ENCODE peak calls at places on chromosomes 2 and 18, in seven cellular contexts. One of them, this sample, is unnamed.

GRCh38 chr2:11397046-11397445 is 52.6 kb upstream of the ROCK2 start:
- DNase-seq in CD4-positive, CD25-positive, alpha-beta regulatory T cell: no peak
- DNase-seq in Karpas-422: no peak
- DNase-seq in pancreas: no peak
- DNase-seq in IMR-90: no peak
- DNase-seq in hepatocyte: no peak
- DNase-seq in Peyer's patch: no peak
- DNase-seq in this sample: no peak

GRCh38 chr2:112793449-112793978 is 9.2 kb upstream of the IL1A start:
- DNase-seq in CD4-positive, CD25-positive, alpha-beta regulatory T cell: no peak
- DNase-seq in Karpas-422: no peak
- DNase-seq in pancreas: no peak
- DNase-seq in IMR-90: peak
- DNase-seq in hepatocyte: no peak
- DNase-seq in Peyer's patch: no peak
- DNase-seq in this sample: no peak

GRCh38 chr2:214696681-214697080 is 112.8 kb downstream of the BARD1 start:
- DNase-seq in CD4-positive, CD25-positive, alpha-beta regulatory T cell: no peak
- DNase-seq in Karpas-422: no peak
- DNase-seq in pancreas: peak
- DNase-seq in IMR-90: no peak
- DNase-seq in hepatocyte: no peak
- DNase-seq in Peyer's patch: no peak
- DNase-seq in this sample: no peak

GRCh38 chr18:27665264-27665799 is 480.2 kb upstream of the CHST9 start:
- DNase-seq in CD4-positive, CD25-positive, alpha-beta regulatory T cell: no peak
- DNase-seq in Karpas-422: no peak
- DNase-seq in pancreas: no peak
- DNase-seq in IMR-90: no peak
- DNase-seq in hepatocyte: no peak
- DNase-seq in Peyer's patch: no peak
- DNase-seq in this sample: no peak

GRCh38 chr2:222013889-222014288 is 284.9 kb downstream of the PAX3 start:
- DNase-seq in CD4-positive, CD25-positive, alpha-beta regulatory T cell: no peak
- DNase-seq in Karpas-422: no peak
- DNase-seq in pancreas: no peak
- DNase-seq in IMR-90: no peak
- DNase-seq in hepatocyte: no peak
- DNase-seq in Peyer's patch: no peak
- DNase-seq in this sample: no peak

GRCh38 chr2:221229097-221229496 is 343.0 kb downstream of the EPHA4 start:
- DNase-seq in CD4-positive, CD25-positive, alpha-beta regulatory T cell: no peak
- DNase-seq in Karpas-422: no peak
- DNase-seq in pancreas: no peak
- DNase-seq in IMR-90: no peak
- DNase-seq in hepatocyte: no peak
- DNase-seq in Peyer's patch: no peak
- DNase-seq in this sample: no peak

GRCh38 chr2:218717262-218717661 is 6.6 kb downstream of the TTLL4 start:
- DNase-seq in CD4-positive, CD25-positive, alpha-beta regulatory T cell: no peak
- DNase-seq in Karpas-422: no peak
- DNase-seq in pancreas: no peak
- DNase-seq in IMR-90: peak
- DNase-seq in hepatocyte: peak
- DNase-seq in Peyer's patch: no peak
- DNase-seq in this sample: no peak

GRCh38 chr2:208134928-208135586 is 5.4 kb upstream of the CRYGC start:
- DNase-seq in CD4-positive, CD25-positive, alpha-beta regulatory T cell: no peak
- DNase-seq in Karpas-422: no peak
- DNase-seq in pancreas: no peak
- DNase-seq in IMR-90: no peak
- DNase-seq in hepatocyte: peak
- DNase-seq in Peyer's patch: no peak
- DNase-seq in this sample: no peak

GRCh38 chr18:41461058-41461560 is 493.9 kb upstream of the PIK3C3 start:
- DNase-seq in CD4-positive, CD25-positive, alpha-beta regulatory T cell: no peak
- DNase-seq in Karpas-422: no peak
- DNase-seq in pancreas: no peak
- DNase-seq in IMR-90: no peak
- DNase-seq in hepatocyte: no peak
- DNase-seq in Peyer's patch: no peak
- DNase-seq in this sample: no peak

GRCh38 chr18:36752929-36753865 is 75.6 kb downstream of the TPGS2 start:
- DNase-seq in CD4-positive, CD25-positive, alpha-beta regulatory T cell: no peak
- DNase-seq in Karpas-422: no peak
- DNase-seq in pancreas: no peak
- DNase-seq in IMR-90: peak
- DNase-seq in hepatocyte: no peak
- DNase-seq in Peyer's patch: no peak
- DNase-seq in this sample: no peak

GRCh38 chr2:120758181-120759048 is 22.7 kb downstream of the GLI2 start:
- DNase-seq in CD4-positive, CD25-positive, alpha-beta regulatory T cell: no peak
- DNase-seq in Karpas-422: peak
- DNase-seq in pancreas: peak
- DNase-seq in IMR-90: peak
- DNase-seq in hepatocyte: peak
- DNase-seq in Peyer's patch: peak
- DNase-seq in this sample: no peak

GRCh38 chr2:192286093-192286701 is 91.5 kb upstream of the TMEFF2 start:
- DNase-seq in CD4-positive, CD25-positive, alpha-beta regulatory T cell: no peak
- DNase-seq in Karpas-422: peak
- DNase-seq in pancreas: no peak
- DNase-seq in IMR-90: peak
- DNase-seq in hepatocyte: peak
- DNase-seq in Peyer's patch: no peak
- DNase-seq in this sample: no peak

GRCh38 chr2:84302513-84303412 is 156.3 kb downstream of the SUCLG1 start:
- DNase-seq in CD4-positive, CD25-positive, alpha-beta regulatory T cell: peak
- DNase-seq in Karpas-422: peak
- DNase-seq in pancreas: no peak
- DNase-seq in IMR-90: peak
- DNase-seq in hepatocyte: peak
- DNase-seq in Peyer's patch: no peak
- DNase-seq in this sample: peak

GRCh38 chr2:15504882-15505663 is 56.1 kb downstream of the NBAS start:
- DNase-seq in CD4-positive, CD25-positive, alpha-beta regulatory T cell: no peak
- DNase-seq in Karpas-422: no peak
- DNase-seq in pancreas: no peak
- DNase-seq in IMR-90: no peak
- DNase-seq in hepatocyte: no peak
- DNase-seq in Peyer's patch: no peak
- DNase-seq in this sample: no peak

GRCh38 chr2:15510131-15510530 is 51.0 kb downstream of the NBAS start:
- DNase-seq in CD4-positive, CD25-positive, alpha-beta regulatory T cell: no peak
- DNase-seq in Karpas-422: no peak
- DNase-seq in pancreas: no peak
- DNase-seq in IMR-90: no peak
- DNase-seq in hepatocyte: no peak
- DNase-seq in Peyer's patch: no peak
- DNase-seq in this sample: no peak

GRCh38 chr2:15507061-15507460 is 54.1 kb downstream of the NBAS start:
- DNase-seq in CD4-positive, CD25-positive, alpha-beta regulatory T cell: no peak
- DNase-seq in Karpas-422: no peak
- DNase-seq in pancreas: no peak
- DNase-seq in IMR-90: no peak
- DNase-seq in hepatocyte: no peak
- DNase-seq in Peyer's patch: no peak
- DNase-seq in this sample: no peak

GRCh38 chr2:15510552-15510951 is 50.6 kb downstream of the NBAS start:
- DNase-seq in CD4-positive, CD25-positive, alpha-beta regulatory T cell: no peak
- DNase-seq in Karpas-422: no peak
- DNase-seq in pancreas: no peak
- DNase-seq in IMR-90: no peak
- DNase-seq in hepatocyte: no peak
- DNase-seq in Peyer's patch: no peak
- DNase-seq in this sample: no peak

GRCh38 chr2:15506231-15506819 is 54.8 kb downstream of the NBAS start:
- DNase-seq in CD4-positive, CD25-positive, alpha-beta regulatory T cell: no peak
- DNase-seq in Karpas-422: no peak
- DNase-seq in pancreas: no peak
- DNase-seq in IMR-90: peak
- DNase-seq in hepatocyte: no peak
- DNase-seq in Peyer's patch: no peak
- DNase-seq in this sample: no peak
- H3K27ac ChIP-seq in CD4-positive, CD25-positive, alpha-beta regulatory T cell: no peak
- H3K27ac ChIP-seq in Karpas-422: no peak
- H3K27ac ChIP-seq in pancreas: no peak
- H3K27ac ChIP-seq in IMR-90: no peak
- H3K27ac ChIP-seq in hepatocyte: no peak
- H3K27ac ChIP-seq in Peyer's patch: no peak
- H3K27ac ChIP-seq in this sample: no peak

GRCh38 chr2:200795044-200795443 is 16.7 kb upstream of the BZW1 start:
- DNase-seq in CD4-positive, CD25-positive, alpha-beta regulatory T cell: no peak
- DNase-seq in Karpas-422: no peak
- DNase-seq in pancreas: no peak
- DNase-seq in IMR-90: no peak
- DNase-seq in hepatocyte: peak
- DNase-seq in Peyer's patch: no peak
- DNase-seq in this sample: no peak

GRCh38 chr2:200796561-200796960 is 15.1 kb upstream of the BZW1 start:
- DNase-seq in CD4-positive, CD25-positive, alpha-beta regulatory T cell: no peak
- DNase-seq in Karpas-422: no peak
- DNase-seq in pancreas: no peak
- DNase-seq in IMR-90: no peak
- DNase-seq in hepatocyte: no peak
- DNase-seq in Peyer's patch: no peak
- DNase-seq in this sample: no peak

GRCh38 chr2:200797242-200797770 is 14.4 kb upstream of the BZW1 start:
- DNase-seq in CD4-positive, CD25-positive, alpha-beta regulatory T cell: no peak
- DNase-seq in Karpas-422: no peak
- DNase-seq in pancreas: no peak
- DNase-seq in IMR-90: peak
- DNase-seq in hepatocyte: peak
- DNase-seq in Peyer's patch: no peak
- DNase-seq in this sample: no peak

GRCh38 chr2:200791905-200792304 is 19.8 kb upstream of the BZW1 start:
- DNase-seq in CD4-positive, CD25-positive, alpha-beta regulatory T cell: no peak
- DNase-seq in Karpas-422: no peak
- DNase-seq in pancreas: no peak
- DNase-seq in IMR-90: no peak
- DNase-seq in hepatocyte: no peak
- DNase-seq in Peyer's patch: no peak
- DNase-seq in this sample: no peak

GRCh38 chr2:200794143-200794542 is 17.6 kb upstream of the BZW1 start:
- DNase-seq in CD4-positive, CD25-positive, alpha-beta regulatory T cell: no peak
- DNase-seq in Karpas-422: no peak
- DNase-seq in pancreas: no peak
- DNase-seq in IMR-90: no peak
- DNase-seq in hepatocyte: no peak
- DNase-seq in Peyer's patch: no peak
- DNase-seq in this sample: no peak
- H3K27ac ChIP-seq in CD4-positive, CD25-positive, alpha-beta regulatory T cell: no peak
- H3K27ac ChIP-seq in Karpas-422: no peak
- H3K27ac ChIP-seq in pancreas: no peak
- H3K27ac ChIP-seq in IMR-90: no peak
- H3K27ac ChIP-seq in hepatocyte: no peak
- H3K27ac ChIP-seq in Peyer's patch: no peak
- H3K27ac ChIP-seq in this sample: no peak

GRCh38 chr18:10930078-10930477 is 219.3 kb downstream of the PIEZO2 start:
- DNase-seq in CD4-positive, CD25-positive, alpha-beta regulatory T cell: no peak
- DNase-seq in Karpas-422: no peak
- DNase-seq in pancreas: no peak
- DNase-seq in IMR-90: no peak
- DNase-seq in hepatocyte: no peak
- DNase-seq in Peyer's patch: no peak
- DNase-seq in this sample: no peak

GRCh38 chr18:10927980-10928605 is 221.3 kb downstream of the PIEZO2 start:
- DNase-seq in CD4-positive, CD25-positive, alpha-beta regulatory T cell: no peak
- DNase-seq in Karpas-422: no peak
- DNase-seq in pancreas: no peak
- DNase-seq in IMR-90: peak
- DNase-seq in hepatocyte: no peak
- DNase-seq in Peyer's patch: no peak
- DNase-seq in this sample: no peak

GRCh38 chr18:10926565-10927194 is 222.7 kb downstream of the PIEZO2 start:
- DNase-seq in CD4-positive, CD25-positive, alpha-beta regulatory T cell: no peak
- DNase-seq in Karpas-422: no peak
- DNase-seq in pancreas: no peak
- DNase-seq in IMR-90: peak
- DNase-seq in hepatocyte: no peak
- DNase-seq in Peyer's patch: no peak
- DNase-seq in this sample: no peak

GRCh38 chr18:10927290-10927979 is 221.9 kb downstream of the PIEZO2 start:
- DNase-seq in CD4-positive, CD25-positive, alpha-beta regulatory T cell: no peak
- DNase-seq in Karpas-422: no peak
- DNase-seq in pancreas: no peak
- DNase-seq in IMR-90: peak
- DNase-seq in hepatocyte: no peak
- DNase-seq in Peyer's patch: no peak
- DNase-seq in this sample: no peak

GRCh38 chr18:10928971-10929373 is 220.4 kb downstream of the PIEZO2 start:
- DNase-seq in CD4-positive, CD25-positive, alpha-beta regulatory T cell: no peak
- DNase-seq in Karpas-422: no peak
- DNase-seq in pancreas: no peak
- DNase-seq in IMR-90: peak
- DNase-seq in hepatocyte: no peak
- DNase-seq in Peyer's patch: no peak
- DNase-seq in this sample: no peak
- H3K27ac ChIP-seq in CD4-positive, CD25-positive, alpha-beta regulatory T cell: no peak
- H3K27ac ChIP-seq in Karpas-422: no peak
- H3K27ac ChIP-seq in pancreas: no peak
- H3K27ac ChIP-seq in IMR-90: peak
- H3K27ac ChIP-seq in hepatocyte: peak
- H3K27ac ChIP-seq in Peyer's patch: no peak
- H3K27ac ChIP-seq in this sample: no peak

GRCh38 chr2:204293884-204294535 is 251.3 kb upstream of the PARD3B start:
- DNase-seq in CD4-positive, CD25-positive, alpha-beta regulatory T cell: no peak
- DNase-seq in Karpas-422: no peak
- DNase-seq in pancreas: no peak
- DNase-seq in IMR-90: no peak
- DNase-seq in hepatocyte: no peak
- DNase-seq in Peyer's patch: no peak
- DNase-seq in this sample: no peak
- H3K27ac ChIP-seq in CD4-positive, CD25-positive, alpha-beta regulatory T cell: no peak
- H3K27ac ChIP-seq in Karpas-422: no peak
- H3K27ac ChIP-seq in pancreas: no peak
- H3K27ac ChIP-seq in IMR-90: no peak
- H3K27ac ChIP-seq in hepatocyte: no peak
- H3K27ac ChIP-seq in Peyer's patch: no peak
- H3K27ac ChIP-seq in this sample: no peak

GRCh38 chr2:127953849-127954248 is 68.1 kb upstream of the AMMECR1L start:
- DNase-seq in CD4-positive, CD25-positive, alpha-beta regulatory T cell: no peak
- DNase-seq in Karpas-422: no peak
- DNase-seq in pancreas: no peak
- DNase-seq in IMR-90: peak
- DNase-seq in hepatocyte: no peak
- DNase-seq in Peyer's patch: no peak
- DNase-seq in this sample: no peak
- H3K27ac ChIP-seq in CD4-positive, CD25-positive, alpha-beta regulatory T cell: no peak
- H3K27ac ChIP-seq in Karpas-422: no peak
- H3K27ac ChIP-seq in pancreas: no peak
- H3K27ac ChIP-seq in IMR-90: no peak
- H3K27ac ChIP-seq in hepatocyte: peak
- H3K27ac ChIP-seq in Peyer's patch: peak
- H3K27ac ChIP-seq in this sample: no peak

GRCh38 chr2:119544075-119545031 is at the start of gene CFAP221:
- DNase-seq in CD4-positive, CD25-positive, alpha-beta regulatory T cell: no peak
- DNase-seq in Karpas-422: no peak
- DNase-seq in pancreas: peak
- DNase-seq in IMR-90: peak
- DNase-seq in hepatocyte: peak
- DNase-seq in Peyer's patch: peak
- DNase-seq in this sample: peak
- H3K27ac ChIP-seq in CD4-positive, CD25-positive, alpha-beta regulatory T cell: no peak
- H3K27ac ChIP-seq in Karpas-422: no peak
- H3K27ac ChIP-seq in pancreas: peak
- H3K27ac ChIP-seq in IMR-90: no peak
- H3K27ac ChIP-seq in hepatocyte: peak
- H3K27ac ChIP-seq in Peyer's patch: no peak
- H3K27ac ChIP-seq in this sample: no peak